ENCODE peak calls at places on chromosome X, in four cellular contexts. One of them, this sample, is unnamed.

GRCh38 chrX:95903490-95903889 is 781.2 kb upstream of the DIAPH2 start:
- DNase-seq in coronary artery: no peak
- DNase-seq in GM12865: no peak
- DNase-seq in pancreas: no peak
- DNase-seq in this sample: no peak

GRCh38 chrX:149515954-149516602 is 11.0 kb upstream of the IDS start:
- DNase-seq in coronary artery: no peak
- DNase-seq in GM12865: no peak
- DNase-seq in pancreas: no peak
- DNase-seq in this sample: no peak

GRCh38 chrX:153921070-153921469 is 5.0 kb downstream of the ARHGAP4 start:
- DNase-seq in coronary artery: no peak
- DNase-seq in GM12865: no peak
- DNase-seq in pancreas: no peak
- DNase-seq in this sample: no peak

GRCh38 chrX:19799319-19800182 is 87.8 kb downstream of the SH3KBP1 start:
- DNase-seq in coronary artery: no peak
- DNase-seq in GM12865: peak
- DNase-seq in pancreas: no peak
- DNase-seq in this sample: no peak

GRCh38 chrX:12802741-12803140 is 11.5 kb downstream of the PRPS2 start:
- DNase-seq in coronary artery: no peak
- DNase-seq in GM12865: no peak
- DNase-seq in pancreas: no peak
- DNase-seq in this sample: no peak

GRCh38 chrX:46838482-46838857 is 1.6 kb downstream of the RP2 start:
- DNase-seq in coronary artery: no peak
- DNase-seq in GM12865: no peak
- DNase-seq in pancreas: no peak
- DNase-seq in this sample: no peak

GRCh38 chrX:46400530-46400929 is 144.7 kb downstream of the ZNF674 start:
- DNase-seq in coronary artery: no peak
- DNase-seq in GM12865: no peak
- DNase-seq in pancreas: no peak
- DNase-seq in this sample: no peak

GRCh38 chrX:78102100-78102499 is 1.9 kb upstream of the PGK1 start:
- DNase-seq in coronary artery: no peak
- DNase-seq in GM12865: no peak
- DNase-seq in pancreas: no peak
- DNase-seq in this sample: peak

GRCh38 chrX:123665197-123665596 is 67.7 kb downstream of the THOC2 start:
- DNase-seq in coronary artery: no peak
- DNase-seq in GM12865: no peak
- DNase-seq in pancreas: no peak
- DNase-seq in this sample: no peak

GRCh38 chrX:71095033-71095432 is 618 bp upstream of the FOXO4 start:
- DNase-seq in coronary artery: no peak
- DNase-seq in GM12865: no peak
- DNase-seq in pancreas: no peak
- DNase-seq in this sample: no peak

GRCh38 chrX:52923781-52924241 is 26.7 kb downstream of the FAM156B start:
- DNase-seq in coronary artery: no peak
- DNase-seq in GM12865: peak
- DNase-seq in pancreas: no peak
- DNase-seq in this sample: peak

GRCh38 chrX:39401483-39402110 is 600.3 kb downstream of the MID1IP1 start:
- DNase-seq in coronary artery: no peak
- DNase-seq in GM12865: no peak
- DNase-seq in pancreas: no peak
- DNase-seq in this sample: no peak

GRCh38 chrX:135520022-135520552 is 373 bp upstream of the INTS6L start:
- DNase-seq in coronary artery: no peak
- DNase-seq in GM12865: no peak
- DNase-seq in pancreas: no peak
- DNase-seq in this sample: no peak

GRCh38 chrX:25198891-25199290 is 183.1 kb upstream of the ARX start:
- DNase-seq in coronary artery: no peak
- DNase-seq in GM12865: no peak
- DNase-seq in pancreas: no peak
- DNase-seq in this sample: no peak

GRCh38 chrX:69618803-69619202 is 2.9 kb downstream of the EDA start:
- DNase-seq in coronary artery: no peak
- DNase-seq in GM12865: peak
- DNase-seq in pancreas: no peak
- DNase-seq in this sample: peak

GRCh38 chrX:153734871-153735270 is 10.2 kb downstream of the ABCD1 start:
- DNase-seq in coronary artery: no peak
- DNase-seq in GM12865: no peak
- DNase-seq in pancreas: no peak
- DNase-seq in this sample: no peak

GRCh38 chrX:119734897-119735339 is 23.5 kb upstream of the SOWAHD start:
- DNase-seq in coronary artery: no peak
- DNase-seq in GM12865: no peak
- DNase-seq in pancreas: peak
- DNase-seq in this sample: no peak

GRCh38 chrX:4710618-4711433 is 997.4 kb upstream of the PRKX start:
- DNase-seq in coronary artery: no peak
- DNase-seq in GM12865: peak
- DNase-seq in pancreas: no peak
- DNase-seq in this sample: no peak

GRCh38 chrX:110316351-110317078 is 1.4 kb downstream of the AMMECR1 start:
- DNase-seq in coronary artery: no peak
- DNase-seq in GM12865: no peak
- DNase-seq in pancreas: no peak
- DNase-seq in this sample: no peak

GRCh38 chrX:136528645-136529315 is 3.2 kb upstream of the VGLL1 start:
- DNase-seq in coronary artery: no peak
- DNase-seq in GM12865: no peak
- DNase-seq in pancreas: no peak
- DNase-seq in this sample: no peak

GRCh38 chrX:101409043-101409442 is 1.0 kb downstream of the HNRNPH2 start:
- DNase-seq in coronary artery: no peak
- DNase-seq in GM12865: no peak
- DNase-seq in pancreas: no peak
- DNase-seq in this sample: no peak
- H3K4me3 ChIP-seq in coronary artery: peak
- H3K4me3 ChIP-seq in GM12865: peak
- H3K4me3 ChIP-seq in pancreas: peak
- H3K4me3 ChIP-seq in this sample: peak

DNA sequence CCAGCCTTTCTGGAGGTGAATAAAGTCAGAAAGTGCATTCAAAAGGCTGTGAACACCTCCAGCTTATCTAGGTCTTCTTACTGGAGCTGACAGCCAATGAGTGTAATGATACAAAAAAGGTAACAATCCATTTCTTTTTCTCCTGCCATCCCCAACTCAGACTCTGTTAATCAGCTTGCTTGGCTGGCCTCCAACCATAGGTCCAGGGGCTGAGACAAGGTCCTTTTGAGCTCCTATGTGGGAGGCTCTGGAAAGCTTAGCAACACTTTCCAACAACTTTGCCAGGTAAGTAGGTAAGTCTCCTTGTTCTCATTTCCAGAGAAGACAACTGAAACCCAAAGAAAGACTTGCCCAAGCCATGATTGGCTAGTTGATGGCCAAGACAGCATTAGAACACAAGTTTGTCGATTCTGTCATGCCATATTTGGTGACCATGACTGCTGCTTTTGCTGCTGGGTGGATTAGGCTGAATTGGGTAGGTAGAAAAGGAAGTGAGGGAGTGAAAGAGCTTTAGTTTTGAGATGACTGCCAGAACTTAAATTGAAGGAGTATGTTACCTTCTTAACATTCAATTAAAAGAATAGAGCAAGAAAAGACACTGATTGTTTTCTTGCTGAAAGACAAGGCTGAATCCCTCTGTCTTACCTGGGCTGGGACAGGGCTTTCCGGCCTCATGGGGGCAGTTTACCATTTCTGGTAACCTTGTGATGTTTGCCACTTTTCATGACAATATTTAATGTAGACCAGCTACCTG is 22.8 kb downstream of the VSIG4 start:
- DNase-seq in coronary artery: no peak
- DNase-seq in GM12865: peak
- DNase-seq in pancreas: no peak
- DNase-seq in this sample: no peak
- H3K4me3 ChIP-seq in coronary artery: peak
- H3K4me3 ChIP-seq in GM12865: peak
- H3K4me3 ChIP-seq in pancreas: peak
- H3K4me3 ChIP-seq in this sample: no peak

DNA sequence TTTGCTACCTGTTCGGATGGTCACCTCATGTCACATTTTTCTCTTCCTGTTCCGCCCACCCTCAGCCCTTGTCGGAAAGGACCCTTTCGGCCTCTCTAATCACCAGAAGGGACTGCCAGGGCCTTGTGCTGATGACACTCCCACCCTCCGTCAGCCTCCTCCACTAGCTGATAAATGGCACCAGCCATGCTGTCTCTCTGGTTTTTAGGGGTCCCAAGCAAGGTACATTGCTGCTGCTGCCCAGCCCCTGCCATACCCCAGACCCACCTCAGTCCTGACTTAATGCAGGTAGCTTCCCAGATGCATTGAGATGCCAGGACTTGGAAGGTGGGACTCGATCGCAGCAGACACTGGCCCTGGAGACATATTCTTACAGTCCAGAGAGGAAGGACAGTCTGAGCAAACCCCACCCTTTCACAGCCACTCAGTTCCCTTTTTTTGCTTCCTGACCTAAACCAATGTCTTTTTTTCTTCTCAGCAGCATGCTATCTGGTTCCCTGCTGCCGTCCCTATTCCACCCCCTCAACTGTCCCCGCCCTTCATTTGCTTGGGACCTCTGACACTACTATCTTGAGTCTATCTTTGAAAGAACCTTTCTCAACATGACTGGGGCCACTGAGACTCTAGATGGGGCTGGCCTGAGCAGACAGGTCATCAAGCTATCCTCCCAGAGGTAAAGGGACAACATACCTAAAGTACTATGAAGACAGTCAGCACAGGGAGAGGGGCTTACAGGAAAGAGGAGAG is at the start of gene BTK:
- DNase-seq in coronary artery: no peak
- DNase-seq in GM12865: peak
- DNase-seq in pancreas: no peak
- DNase-seq in this sample: peak
- H3K4me3 ChIP-seq in coronary artery: peak
- H3K4me3 ChIP-seq in GM12865: peak
- H3K4me3 ChIP-seq in pancreas: no peak
- H3K4me3 ChIP-seq in this sample: peak

GRCh38 chrX:103310592-103311400 is at the start of gene BEX2:
- DNase-seq in coronary artery: no peak
- DNase-seq in GM12865: peak
- DNase-seq in pancreas: peak
- DNase-seq in this sample: peak
- H3K4me3 ChIP-seq in coronary artery: peak
- H3K4me3 ChIP-seq in GM12865: peak
- H3K4me3 ChIP-seq in pancreas: peak
- H3K4me3 ChIP-seq in this sample: peak

This sample was measured in Karpas-422.